ENCODE peak calls at places on chromosomes 2 and 18, in nine cellular contexts. D is HCT116, R is OCI-LY7, H is uterus, N is A549, Y is astrocyte, A is heart right ventricle, E is heart left ventricle, M is aorta. P is an unnamed sample.

GRCh38 chr2:183348492-183348891 is 224.2 kb downstream of the NUP35 start:
- DNase-seq in D (no peak), R (peak; percentile 20), H (no peak), N (no peak), Y (no peak), A (no peak), E (no peak), M (no peak), P (no peak)

GRCh38 chr2:101185656-101186055 is 34.5 kb upstream of the TBC1D8 start:
- DNase-seq in D (no peak), R (peak; percentile 4), H (no peak), N (no peak), Y (no peak), A (no peak), E (no peak), M (no peak), P (no peak)

GRCh38 chr2:145654746-145655145 is 1134.8 kb upstream of the ZEB2 start:
- DNase-seq in D (no peak), R (no peak), H (no peak), N (no peak), Y (peak; percentile 70), A (no peak), E (no peak), M (no peak), P (no peak)

GRCh38 chr2:98405301-98405700 is 39.4 kb upstream of the INPP4A start:
- DNase-seq in D (no peak), R (no peak), H (no peak), N (no peak), Y (no peak), A (no peak), E (no peak), M (no peak), P (no peak)

GRCh38 chr2:1721706-1722483 is 22.4 kb downstream of the PXDN start:
- DNase-seq in D (no peak), R (no peak), H (no peak), N (no peak), Y (peak; percentile 99), A (no peak), E (no peak), M (no peak), P (no peak)

GRCh38 chr18:61606759-61607158 is 273.5 kb downstream of the CDH20 start:
- DNase-seq in D (peak; percentile 81), R (no peak), H (peak; percentile 66), N (peak; percentile 74), Y (peak; percentile 88), A (peak; percentile 74), E (peak; percentile 91), M (peak; percentile 84), P (peak; percentile 83)

GRCh38 chr2:154402138-154402714 is 296.3 kb upstream of the KCNJ3 start:
- DNase-seq in D (peak; percentile 43), R (peak; percentile 45), H (no peak), N (peak; percentile 45), Y (peak; percentile 1), A (no peak), E (no peak), M (no peak), P (no peak)

GRCh38 chr2:69701100-69701945 is 40.6 kb upstream of the ANXA4 start:
- DNase-seq in D (no peak), R (no peak), H (no peak), N (no peak), Y (no peak), A (no peak), E (no peak), M (no peak), P (no peak)

GRCh38 chr2:72027426-72028161 is 120.1 kb downstream of the CYP26B1 start:
- DNase-seq in D (no peak), R (no peak), H (no peak), N (no peak), Y (peak; percentile 34), A (no peak), E (no peak), M (peak; percentile 67), P (no peak)

GRCh38 chr2:102891261-102891660 is 129.4 kb downstream of the TMEM182 start:
- DNase-seq in D (no peak), R (no peak), H (no peak), N (no peak), Y (peak; percentile 61), A (no peak), E (no peak), M (no peak), P (no peak)

GRCh38 chr2:240335061-240335460 is 100.4 kb upstream of the GPC1 start:
- DNase-seq in D (no peak), R (no peak), H (no peak), N (no peak), Y (no peak), A (no peak), E (no peak), M (no peak), P (no peak)

GRCh38 chr2:30339071-30339470 is 107.7 kb downstream of the LBH start:
- DNase-seq in D (no peak), R (no peak), H (no peak), N (no peak), Y (no peak), A (no peak), E (no peak), M (no peak), P (no peak)

GRCh38 chr2:30334738-30335426 is 103.5 kb downstream of the LBH start:
- DNase-seq in D (no peak), R (peak; percentile 40), H (no peak), N (peak; percentile 25), Y (no peak), A (no peak), E (no peak), M (no peak), P (no peak)

GRCh38 chr2:30335981-30336538 is 104.7 kb downstream of the LBH start:
- DNase-seq in D (no peak), R (no peak), H (no peak), N (no peak), Y (peak; percentile 29), A (no peak), E (no peak), M (no peak), P (no peak)

GRCh38 chr2:30338475-30338874 is 107.1 kb downstream of the LBH start:
- DNase-seq in D (no peak), R (no peak), H (no peak), N (no peak), Y (no peak), A (no peak), E (no peak), M (no peak), P (no peak)

DNA sequence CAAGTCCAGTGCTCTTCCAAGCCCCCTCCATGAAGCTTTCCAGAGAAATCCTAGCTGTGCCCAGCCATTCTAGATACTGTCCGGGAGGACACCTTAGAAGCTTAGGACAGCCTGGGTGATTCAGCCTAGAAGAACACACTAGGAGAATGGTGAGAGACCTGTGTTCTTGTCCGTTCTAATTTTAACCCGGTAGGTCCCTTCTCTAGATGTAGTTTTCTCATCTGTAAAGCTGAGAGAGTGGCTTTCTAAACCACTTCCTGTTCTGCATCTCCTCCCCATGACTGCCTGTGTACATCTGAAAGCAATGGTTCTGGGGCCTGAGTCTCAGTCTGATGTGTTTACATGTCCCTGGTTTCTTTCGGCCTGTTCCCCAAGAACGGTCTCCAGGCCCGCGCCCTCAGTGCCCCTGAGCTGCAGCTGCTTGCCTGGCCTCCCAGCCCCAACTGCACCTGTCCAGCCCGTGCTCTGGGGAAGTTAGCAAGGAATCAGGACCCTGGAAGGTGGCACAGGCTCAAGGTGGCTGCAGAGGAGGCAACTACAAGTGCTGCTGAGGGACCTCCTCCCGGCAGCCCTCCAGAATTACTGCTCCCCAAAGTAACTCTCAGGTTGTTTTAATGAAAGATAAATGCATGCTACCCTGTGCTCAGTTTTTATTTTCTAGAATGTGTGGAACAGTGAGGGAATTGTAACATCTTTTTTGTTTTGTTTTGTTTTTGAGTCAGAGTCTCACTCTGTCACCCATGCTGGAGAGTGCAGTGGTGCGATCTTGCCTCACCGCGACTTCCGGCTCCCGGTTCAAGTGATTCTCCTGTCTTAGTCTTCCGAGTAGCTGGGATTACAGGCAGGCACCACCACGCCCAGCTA is 105.9 kb downstream of the LBH start:
- DNase-seq in D (no peak), R (peak; percentile 90), H (no peak), N (no peak), Y (peak; percentile 9), A (no peak), E (no peak), M (no peak), P (no peak)
- H3K27ac ChIP-seq in D (no peak overlapping the region), R (peak overlapping the region; percentile 87), H (no peak overlapping the region), N (no peak overlapping the region), Y (no peak overlapping the region), A (no peak overlapping the region), E (no peak overlapping the region), M (no peak overlapping the region), P (peak overlapping the region; percentile 7)

GRCh38 chr2:151760139-151760650 is 25.9 kb upstream of the NEB start:
- DNase-seq in D (no peak), R (no peak), H (no peak), N (no peak), Y (peak; percentile 53), A (no peak), E (no peak), M (no peak), P (no peak)
- H3K4me3 ChIP-seq in D (no peak overlapping the region), R (no peak overlapping the region), H (no peak overlapping the region), N (no peak overlapping the region), Y (no peak overlapping the region), A (no peak overlapping the region), E (no peak overlapping the region), M (no peak overlapping the region), P (no peak overlapping the region)

DNA sequence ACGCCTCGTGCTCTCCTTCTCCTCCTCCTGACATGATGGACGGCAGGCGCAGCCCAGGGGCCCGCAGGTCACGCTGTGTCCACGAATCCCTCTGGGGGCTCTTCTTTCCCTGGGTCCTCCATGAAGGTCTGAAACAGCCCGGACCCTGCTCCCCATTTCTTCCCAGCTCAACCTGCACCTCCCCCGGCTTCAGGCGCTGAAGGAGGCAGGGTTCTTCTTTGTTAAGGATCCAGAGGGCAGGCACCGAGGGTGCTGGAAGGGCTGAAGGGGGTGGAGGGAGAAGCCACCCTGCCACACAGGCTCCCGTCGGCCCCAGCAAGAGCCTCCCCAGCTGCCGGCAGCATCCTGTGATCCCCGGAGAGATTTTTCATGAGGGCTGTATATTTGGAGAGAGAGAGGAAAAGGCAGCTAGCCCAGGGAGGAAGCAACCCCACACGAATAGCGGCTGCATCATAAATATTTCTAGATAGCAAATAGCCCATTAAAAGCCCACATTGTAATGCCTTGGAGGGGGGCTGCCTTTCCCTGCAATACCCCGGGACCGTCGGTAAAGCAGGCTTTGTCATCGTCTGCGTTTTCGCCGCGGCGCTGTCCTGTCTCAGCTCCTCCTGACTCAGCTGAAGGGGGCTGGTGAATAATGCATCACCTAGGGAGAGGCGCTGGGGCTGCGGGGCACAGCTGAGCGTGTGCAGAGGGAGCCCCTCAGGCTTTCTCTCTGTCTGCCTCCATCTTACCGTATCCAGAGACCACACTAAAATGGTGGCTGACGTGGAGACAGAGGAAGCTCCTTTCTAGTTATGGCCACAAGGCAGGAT is 289.3 kb downstream of the SOX11 start:
- DNase-seq in D (no peak), R (peak; percentile 27), H (no peak), N (no peak), Y (peak; percentile 51), A (no peak), E (no peak), M (no peak), P (no peak)
- H3K4me1 ChIP-seq in D (no peaks in the 10 kb centered on the region), R (no peaks in the 10 kb centered on the region), H (no peaks in the 10 kb centered on the region), N (no peaks in the 10 kb centered on the region), Y (no peaks in the 10 kb centered on the region), A (peaks cover 7% of the 10 kb centered on the region), E (no peaks in the 10 kb centered on the region), M (no peaks in the 10 kb centered on the region), P (no peaks in the 10 kb centered on the region)

DNA sequence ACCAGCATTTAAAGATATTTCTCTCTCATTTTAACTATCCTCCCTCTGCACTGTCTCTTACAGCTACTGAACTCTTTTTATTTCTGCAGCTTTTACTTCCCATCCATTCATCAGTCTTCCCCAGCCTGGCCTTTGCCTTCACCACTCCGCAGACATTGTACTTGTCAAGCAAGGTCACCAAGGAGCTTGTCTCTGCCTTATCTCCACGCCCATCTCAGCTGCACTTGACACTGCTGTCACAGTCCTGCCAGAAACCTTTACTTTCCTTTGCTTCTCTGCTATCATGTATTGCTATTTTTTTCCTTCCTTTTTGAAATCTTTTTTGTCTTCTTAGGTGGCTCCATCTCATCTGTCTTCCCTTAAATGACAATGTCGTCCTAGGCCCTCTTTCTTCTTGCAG is 147.0 kb downstream of the VWC2L start:
- DNase-seq in D (no peak), R (no peak), H (no peak), N (no peak), Y (no peak), A (no peak), E (no peak), M (no peak), P (no peak)
- H3K27ac ChIP-seq in D (no peak overlapping the region), R (no peak overlapping the region), H (no peak overlapping the region), N (no peak overlapping the region), Y (no peak overlapping the region), A (no peak overlapping the region), E (no peak overlapping the region), M (no peak overlapping the region), P (no peak overlapping the region)